ENCODE peak calls at places on chromosomes 1 and 21, in five cellular contexts. Q is GM12878, F is K562, M is H1, Z is HepG2. K is an unnamed sample.

GRCh38 chr1:200867018-200867811 is 5.6 kb upstream of the GPR25 start:
- DNase-seq in Q (no peak), F (no peak), M (peak), Z (no peak), K (no peak)

GRCh38 chr1:245085508-245086095 is 69.2 kb upstream of the KIF26B start:
- DNase-seq in Q (peak), F (no peak), M (no peak), Z (peak), K (peak)

GRCh38 chr1:73564294-73564693 is 633.7 kb downstream of the LRRIQ3 start:
- DNase-seq in Q (no peak), F (no peak), M (no peak), Z (no peak), K (no peak)

GRCh38 chr1:82387070-82387366 is 586.3 kb downstream of the ADGRL2 start:
- DNase-seq in Q (no peak), F (no peak), M (no peak), Z (no peak), K (no peak)

GRCh38 chr1:36487906-36488305 is 5.2 kb upstream of the CSF3R start:
- DNase-seq in Q (no peak), F (no peak), M (no peak), Z (no peak), K (no peak)

GRCh38 chr1:115669002-115669673 is 27.4 kb downstream of the VANGL1 start:
- DNase-seq in Q (no peak), F (peak), M (no peak), Z (peak), K (no peak)

GRCh38 chr1:23376890-23377811 is 7.5 kb upstream of the ZNF436 start:
- DNase-seq in Q (no peak), F (peak), M (no peak), Z (peak), K (peak)

GRCh38 chr1:183633676-183634343 is 1.8 kb downstream of the ARPC5 start:
- DNase-seq in Q (peak), F (peak), M (no peak), Z (peak), K (peak)

GRCh38 chr21:44919111-44919912 is 1.4 kb downstream of the ITGB2 start:
- DNase-seq in Q (no peak), F (no peak), M (no peak), Z (no peak), K (no peak)

GRCh38 chr1:32438136-32438535 is 26.7 kb upstream of the ZBTB8B start:
- DNase-seq in Q (no peak), F (no peak), M (peak), Z (no peak), K (no peak)

DNA sequence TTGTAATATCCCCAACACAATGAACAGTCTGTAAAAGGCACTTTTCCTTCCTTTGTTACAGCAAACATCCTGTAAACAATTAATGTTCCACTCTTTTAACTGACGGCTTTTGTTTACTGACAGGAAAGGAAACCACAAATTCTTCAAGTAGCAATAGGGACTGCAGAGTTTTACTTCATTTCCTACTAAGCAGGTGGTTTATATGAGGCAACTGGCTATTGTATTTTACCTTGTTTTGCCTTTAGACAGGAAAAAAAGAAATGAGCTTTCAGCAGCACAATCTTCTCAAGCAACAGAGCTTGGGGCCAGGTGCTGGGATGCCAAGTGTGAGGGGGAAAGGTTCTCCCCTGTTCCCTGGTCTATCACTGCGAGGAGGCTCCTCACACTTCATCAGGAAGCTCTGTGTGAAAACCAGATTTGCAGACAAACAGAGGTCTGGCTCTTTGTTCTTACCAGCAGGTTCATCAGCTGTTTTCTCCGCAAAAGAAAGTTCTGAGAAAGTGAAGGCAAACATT is 51.2 kb downstream of the SIPA1L2 start:
- DNase-seq in Q (no peak), F (no peak), M (no peak), Z (no peak), K (no peak)
- TF ChIP-seq HDAC2 in Q (no peak), F (no peak), M (no peak), Z (no peak), K (no peak)

GRCh38 chr1:230643887-230644286 is 1.6 kb downstream of the COG2 start:
- DNase-seq in Q (no peak), F (peak), M (no peak), Z (no peak), K (peak)

GRCh38 chr1:230641900-230642262 is 400 bp upstream of the COG2 start:
- DNase-seq in Q (no peak), F (no peak), M (no peak), Z (no peak), K (no peak)

GRCh38 chr1:230639714-230640209 is 2.5 kb upstream of the COG2 start:
- DNase-seq in Q (no peak), F (no peak), M (no peak), Z (peak), K (no peak)

GRCh38 chr1:230641346-230641745 is 935 bp upstream of the COG2 start:
- DNase-seq in Q (no peak), F (no peak), M (no peak), Z (no peak), K (no peak)

GRCh38 chr1:230642263-230642959 is at the start of gene COG2:
- DNase-seq in Q (peak), F (peak), M (peak), Z (peak), K (peak)
- TF ChIP-seq HDAC2 in Q (no peak), F (no peak), M (no peak), Z (peak), K (no peak)

DNA sequence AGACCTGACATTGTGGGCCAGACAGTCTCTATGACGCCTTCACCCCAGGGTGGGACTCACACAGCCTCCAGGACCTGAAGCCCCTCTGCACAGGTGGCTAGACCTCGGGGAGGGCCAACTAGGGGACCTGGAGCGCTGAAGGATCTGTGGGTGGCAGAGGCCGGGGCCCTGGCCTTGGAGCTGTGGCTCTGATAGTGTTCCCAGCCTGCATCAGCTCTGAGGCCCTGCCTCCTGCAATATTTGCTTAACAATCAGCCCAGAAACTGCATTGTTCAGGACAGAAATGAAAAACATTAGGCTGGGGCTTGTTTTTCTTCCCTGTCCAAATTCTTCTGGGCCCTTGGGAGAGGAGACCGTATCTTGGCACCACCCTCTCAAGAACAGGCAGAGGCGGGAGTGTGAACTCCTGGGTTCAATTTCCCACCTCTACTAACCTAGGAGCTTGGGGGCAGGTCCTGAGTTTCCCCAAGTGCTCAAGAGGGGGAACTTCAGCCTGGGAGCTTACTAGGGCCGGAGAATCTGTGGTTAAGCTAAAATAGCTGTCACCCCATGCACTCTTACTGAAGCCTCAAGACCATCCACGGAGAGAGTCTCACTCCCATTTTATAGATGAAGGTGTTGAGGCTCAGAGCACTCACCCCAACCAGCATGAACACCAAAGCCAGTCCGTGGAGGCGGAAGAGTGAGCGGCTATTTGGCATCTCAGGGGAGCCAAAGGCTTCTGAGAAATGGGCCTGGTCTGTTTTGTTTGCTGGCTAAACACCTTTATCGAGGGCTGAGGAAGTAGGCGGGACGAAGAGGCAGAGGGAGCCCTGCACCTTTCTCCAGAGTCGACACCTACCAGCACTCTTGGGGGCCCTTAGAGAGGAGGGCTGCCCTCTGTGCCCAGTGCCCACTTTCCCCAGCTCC is 18.8 kb upstream of the CASZ1 start:
- DNase-seq in Q (no peak), F (no peak), M (no peak), Z (peak), K (no peak)
- TF ChIP-seq HDAC2 in Q (no peak), F (no peak), M (no peak), Z (no peak), K (no peak)

GRCh38 chr1:70355111-70355407 is 537 bp upstream of the ANKRD13C start:
- DNase-seq in Q (no peak), F (no peak), M (no peak), Z (no peak), K (no peak)

GRCh38 chr1:70361727-70362413 is 7.3 kb upstream of the ANKRD13C start:
- DNase-seq in Q (no peak), F (no peak), M (no peak), Z (no peak), K (no peak)

GRCh38 chr1:70360321-70360720 is 5.8 kb upstream of the ANKRD13C start:
- DNase-seq in Q (no peak), F (peak), M (no peak), Z (no peak), K (peak)

GRCh38 chr1:70354332-70355110 is at the start of gene ANKRD13C:
- DNase-seq in Q (peak), F (peak), M (peak), Z (peak), K (peak)

DNA sequence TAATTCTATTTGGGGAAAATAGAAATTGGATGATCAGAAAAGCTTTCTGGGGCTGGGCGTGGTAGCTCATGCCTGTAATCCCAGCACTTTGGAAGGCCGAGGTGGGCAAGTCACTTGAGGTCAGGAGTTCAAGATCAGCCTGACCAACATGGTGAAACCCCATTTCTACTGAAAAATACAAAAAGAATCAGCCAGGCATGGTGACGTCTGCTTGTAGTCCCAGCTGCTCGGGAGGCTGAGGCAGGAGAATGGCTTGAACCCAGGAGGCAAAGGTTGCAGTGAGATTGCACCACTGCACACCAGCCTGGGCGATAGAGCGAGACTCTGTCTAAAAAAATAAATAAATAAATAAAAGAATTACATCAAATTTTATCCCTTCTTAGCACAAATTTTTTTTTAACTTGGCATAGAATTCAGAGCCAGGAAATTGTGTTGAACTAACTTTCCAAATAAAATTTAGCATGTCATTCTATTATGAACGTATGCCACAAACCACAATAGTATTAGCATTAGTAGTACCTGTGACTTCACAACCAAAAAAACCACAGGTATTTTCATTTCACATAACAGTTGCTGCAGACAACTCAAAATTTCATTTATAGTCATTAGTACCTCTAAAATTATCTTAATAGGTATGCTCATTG is 4.5 kb upstream of the ANKRD13C start:
- DNase-seq in Q (no peak), F (no peak), M (no peak), Z (no peak), K (no peak)
- TF ChIP-seq HDAC2 in Q (no peak), F (no peak), M (no peak), Z (no peak), K (no peak)

DNA sequence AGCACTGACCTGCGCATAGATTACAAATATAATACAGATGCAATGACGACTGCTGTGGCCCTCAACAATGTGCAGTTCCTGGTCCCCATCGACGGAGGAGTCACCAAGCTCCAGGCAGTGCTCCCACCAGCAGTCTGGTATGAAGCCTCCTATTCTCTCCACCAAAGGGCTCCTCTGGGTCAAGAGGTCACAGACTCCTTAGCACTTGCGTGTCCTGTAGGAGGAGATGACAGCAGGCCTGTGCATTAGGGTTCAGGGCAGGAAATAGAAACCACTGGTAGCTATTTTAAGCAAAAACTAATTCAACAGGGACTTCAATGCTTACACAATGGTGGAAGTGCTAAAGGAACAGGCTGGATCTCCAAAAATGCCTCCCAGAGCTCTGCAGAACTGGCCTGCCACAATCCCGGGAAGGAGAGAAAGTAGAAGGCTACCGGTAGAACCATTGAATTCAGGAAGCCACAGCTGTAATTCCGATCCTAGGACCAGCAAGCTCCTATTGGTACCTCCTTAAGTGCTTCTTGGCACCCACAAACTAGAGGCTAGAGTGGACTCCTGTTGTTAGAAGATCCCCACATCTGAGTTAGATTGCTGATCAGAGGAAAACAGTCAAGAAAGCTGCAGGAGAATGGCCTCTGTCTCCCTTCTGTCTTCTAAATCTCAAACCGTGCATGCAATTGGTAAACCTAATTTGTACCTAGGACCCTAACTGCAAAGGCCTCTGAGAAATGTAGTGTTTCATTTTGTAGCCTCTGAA is 12.7 kb upstream of the DYNLT5 start:
- DNase-seq in Q (no peak), F (no peak), M (no peak), Z (no peak), K (no peak)
- TF ChIP-seq HDAC2 in Q (no peak), F (no peak), M (no peak), Z (no peak), K (no peak)

GRCh38 chr1:1433804-1434130 is 1.7 kb upstream of the VWA1 start:
- DNase-seq in Q (no peak), F (no peak), M (no peak), Z (no peak), K (no peak)
- TF ChIP-seq HDAC2 in Q (no peak), F (no peak), M (no peak), Z (no peak), K (no peak)

GRCh38 chr1:165816801-165817497 is 10.5 kb upstream of the UCK2 start:
- DNase-seq in Q (no peak), F (peak), M (no peak), Z (no peak), K (no peak)
- TF ChIP-seq HDAC2 in Q (no peak), F (peak), M (no peak), Z (no peak), K (no peak)

GRCh38 chr1:160750608-160751007 is 11.6 kb downstream of the SLAMF7 start:
- DNase-seq in Q (no peak), F (no peak), M (no peak), Z (no peak), K (no peak)

GRCh38 chr1:160747717-160748116 is 8.7 kb downstream of the SLAMF7 start:
- DNase-seq in Q (no peak), F (no peak), M (no peak), Z (no peak), K (no peak)

GRCh38 chr1:160746870-160747500 is 7.9 kb downstream of the SLAMF7 start:
- DNase-seq in Q (no peak), F (no peak), M (no peak), Z (no peak), K (no peak)

GRCh38 chr1:160748877-160749269 is 9.8 kb downstream of the SLAMF7 start:
- DNase-seq in Q (no peak), F (no peak), M (no peak), Z (no peak), K (peak)

DNA sequence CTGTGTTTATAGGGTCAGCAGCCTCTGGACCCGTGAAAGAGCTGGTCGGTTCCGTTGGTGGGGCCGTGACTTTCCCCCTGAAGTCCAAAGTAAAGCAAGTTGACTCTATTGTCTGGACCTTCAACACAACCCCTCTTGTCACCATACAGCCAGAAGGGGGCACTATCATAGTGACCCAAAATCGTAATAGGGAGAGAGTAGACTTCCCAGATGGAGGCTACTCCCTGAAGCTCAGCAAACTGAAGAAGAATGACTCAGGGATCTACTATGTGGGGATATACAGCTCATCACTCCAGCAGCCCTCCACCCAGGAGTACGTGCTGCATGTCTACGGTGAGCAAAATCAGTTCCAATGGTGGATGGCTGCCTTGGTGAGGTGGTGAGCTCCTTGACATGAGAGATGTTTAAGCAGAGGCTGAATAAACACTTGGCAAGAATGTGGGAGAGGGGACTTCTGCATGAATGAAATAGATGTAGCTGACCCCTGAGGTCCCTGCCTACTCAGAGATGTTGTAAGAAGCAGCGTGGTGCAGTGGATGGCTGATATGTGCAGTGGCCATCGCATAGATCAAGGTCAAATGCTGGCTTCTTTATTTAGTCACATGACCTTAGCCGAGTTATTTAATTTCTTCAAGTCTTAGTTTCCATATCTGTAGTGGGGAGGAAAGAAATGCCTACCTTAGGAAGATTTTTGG is 9.3 kb downstream of the SLAMF7 start:
- DNase-seq in Q (no peak), F (peak), M (no peak), Z (no peak), K (peak)
- TF ChIP-seq HDAC2 in Q (no peak), F (no peak), M (no peak), Z (no peak), K (no peak)

GRCh38 chr1:235397733-235398132 is 30.5 kb downstream of the TBCE start:
- DNase-seq in Q (no peak), F (no peak), M (no peak), Z (no peak), K (no peak)
- TF ChIP-seq HDAC2 in Q (no peak), F (no peak), M (no peak), Z (no peak), K (no peak)

GRCh38 chr1:61742620-61743431 is 546 bp downstream of the PATJ start:
- DNase-seq in Q (no peak), F (no peak), M (peak), Z (peak), K (peak)
- TF ChIP-seq HDAC2 in Q (no peak), F (no peak), M (peak), Z (no peak), K (no peak)